ENCODE peak calls at places on chromosomes 13 and 19, in six cellular contexts. One of them, this sample, is unnamed.

GRCh38 chr19:49744946-49745381 is 18.1 kb downstream of the TSKS start:
- DNase-seq in keratinocyte: no peak
- DNase-seq in AG04450: no peak
- DNase-seq in NT2/D1: no peak
- DNase-seq in iPS-NIHi11: peak; percentile 59
- DNase-seq in naive thymus-derived CD8-positive, alpha-beta T cell: no peak
- DNase-seq in this sample: no peak

GRCh38 chr19:42088471-42089190 is 12.7 kb downstream of the ZNF574 start:
- DNase-seq in NT2/D1: no peak
- DNase-seq in naive thymus-derived CD8-positive, alpha-beta T cell: no peak
- DNase-seq in iPS-NIHi11: no peak
- DNase-seq in keratinocyte: no peak
- DNase-seq in AG04450: peak; percentile 38
- DNase-seq in this sample: no peak

GRCh38 chr19:39465956-39466747 is 14.5 kb upstream of the TIMM50 start:
- DNase-seq in NT2/D1: no peak
- DNase-seq in naive thymus-derived CD8-positive, alpha-beta T cell: no peak
- DNase-seq in keratinocyte: no peak
- DNase-seq in iPS-NIHi11: no peak
- DNase-seq in AG04450: no peak
- DNase-seq in this sample: no peak

GRCh38 chr19:788821-789472 is 8.3 kb upstream of the PTBP1 start:
- DNase-seq in iPS-NIHi11: no peak
- DNase-seq in naive thymus-derived CD8-positive, alpha-beta T cell: no peak
- DNase-seq in NT2/D1: no peak
- DNase-seq in keratinocyte: no peak
- DNase-seq in AG04450: no peak
- DNase-seq in this sample: no peak

GRCh38 chr19:41307090-41307875 is 2.7 kb upstream of the CCDC97 start:
- DNase-seq in iPS-NIHi11: no peak
- DNase-seq in naive thymus-derived CD8-positive, alpha-beta T cell: peak; percentile 72
- DNase-seq in AG04450: no peak
- DNase-seq in keratinocyte: no peak
- DNase-seq in NT2/D1: no peak
- DNase-seq in this sample: no peak

GRCh38 chr19:30226464-30227070 is 145.6 kb upstream of the ZNF536 start:
- DNase-seq in NT2/D1: no peak
- DNase-seq in naive thymus-derived CD8-positive, alpha-beta T cell: no peak
- DNase-seq in AG04450: no peak
- DNase-seq in iPS-NIHi11: no peak
- DNase-seq in keratinocyte: no peak
- DNase-seq in this sample: no peak

GRCh38 chr13:50080158-50080855 is 65.1 kb downstream of the KCNRG start:
- DNase-seq in NT2/D1: no peak
- DNase-seq in keratinocyte: no peak
- DNase-seq in AG04450: no peak
- DNase-seq in iPS-NIHi11: no peak
- DNase-seq in naive thymus-derived CD8-positive, alpha-beta T cell: no peak
- DNase-seq in this sample: peak; percentile 29

GRCh38 chr13:113041293-113041690 is 64.3 kb upstream of the F7 start:
- DNase-seq in naive thymus-derived CD8-positive, alpha-beta T cell: no peak
- DNase-seq in keratinocyte: no peak
- DNase-seq in NT2/D1: no peak
- DNase-seq in iPS-NIHi11: no peak
- DNase-seq in AG04450: no peak
- DNase-seq in this sample: no peak

GRCh38 chr19:41545547-41545946 is 30.4 kb upstream of the CEACAM21 start:
- DNase-seq in keratinocyte: no peak
- DNase-seq in iPS-NIHi11: no peak
- DNase-seq in NT2/D1: no peak
- DNase-seq in AG04450: no peak
- DNase-seq in naive thymus-derived CD8-positive, alpha-beta T cell: no peak
- DNase-seq in this sample: no peak

GRCh38 chr13:95530178-95530577 is 22.3 kb upstream of the CLDN10 start:
- DNase-seq in keratinocyte: no peak
- DNase-seq in iPS-NIHi11: peak; percentile 29
- DNase-seq in NT2/D1: no peak
- DNase-seq in AG04450: no peak
- DNase-seq in naive thymus-derived CD8-positive, alpha-beta T cell: no peak
- DNase-seq in this sample: no peak

This sample was measured in activated B cell treated with CpG ODN at 0.5 μM for 24 hours.